ENCODE peak calls at places on chromosomes 16 and 17, in ten cellular contexts. S, C, D, A, M, E, J, P, K and N are unnamed samples. For H3K36me3 and H3K4me1, the result is how much of the 10 kb centered on the place peaks cover.

GRCh38 chr16:12764813-12765212 is 38.9 kb downstream of the CPPED1 start:
- DNase-seq in A (no peak), S (no peak), C (no peak), P (no peak), J (no peak), E (no peak), D (no peak), M (no peak), K (no peak), N (no peak)

GRCh38 chr17:70989301-70989700 is 820.0 kb downstream of the KCNJ2 start:
- DNase-seq in A (no peak), K (no peak), M (no peak), E (no peak), P (no peak), D (no peak), J (no peak), S (no peak), C (no peak), N (no peak)

GRCh38 chr16:89557230-89557935 is 3.1 kb upstream of the RPL13 start:
- DNase-seq in P (peak), M (peak), A (peak), S (peak), C (peak), E (peak), J (peak), D (peak), K (peak), N (peak)

GRCh38 chr16:1499756-1500464 is 6.8 kb downstream of the TELO2 start:
- DNase-seq in P (no peak), D (no peak), E (no peak), S (no peak), M (no peak), K (no peak), C (no peak), A (no peak), J (no peak), N (no peak)

GRCh38 chr16:74463888-74464287 is 42.6 kb upstream of the CLEC18B start:
- DNase-seq in C (no peak), M (no peak), E (no peak), K (no peak), D (no peak), S (no peak), A (no peak), P (no peak), J (no peak), N (no peak)

GRCh38 chr17:36602924-36603384 is 1.6 kb downstream of the MRM1 start:
- DNase-seq in C (peak), J (peak), S (peak), K (no peak), E (peak), A (peak), D (peak), P (peak), M (peak), N (peak)

GRCh38 chr16:50941651-50942050 is 199.8 kb downstream of the CYLD start:
- DNase-seq in D (no peak), J (peak), M (no peak), P (no peak), K (no peak), A (no peak), S (no peak), E (no peak), C (no peak), N (no peak)

GRCh38 chr17:1607971-1608320 is 20.7 kb downstream of the SLC43A2 start:
- DNase-seq in A (no peak), E (no peak), C (no peak), S (no peak), M (no peak), D (no peak), P (no peak), K (no peak), J (no peak), N (no peak)

GRCh38 chr16:80791411-80791810 is 13.0 kb downstream of the CDYL2 start:
- DNase-seq in C (no peak), J (no peak), S (no peak), M (no peak), P (no peak), E (no peak), K (no peak), A (no peak), D (no peak), N (no peak)

GRCh38 chr16:31074073-31074813 is at the start of the genes ZNF646 and ZNF668:
- DNase-seq in D (peak), C (peak), S (peak), P (peak), M (peak), J (peak), K (peak), E (peak), A (peak), N (peak)

GRCh38 chr17:6449307-6449706 is 5.1 kb downstream of the PIMREG start:
- DNase-seq in J (no peak), D (no peak), E (no peak), C (no peak), S (no peak), A (no peak), P (no peak), K (no peak), M (no peak), N (no peak)

GRCh38 chr16:65975049-65975708 is 391.3 kb upstream of the CDH5 start:
- DNase-seq in S (peak), J (no peak), C (no peak), P (peak), M (no peak), E (no peak), K (no peak), A (no peak), D (no peak), N (peak)

GRCh38 chr16:75361936-75362335 is 71.4 kb downstream of the CFDP1 start:
- DNase-seq in J (no peak), P (no peak), K (no peak), C (no peak), E (no peak), D (no peak), A (no peak), S (no peak), M (no peak), N (no peak)

GRCh38 chr17:37720989-37721388 is 23.9 kb downstream of the HNF1B start:
- DNase-seq in K (no peak), D (peak), M (no peak), A (no peak), E (peak), S (no peak), C (no peak), J (no peak), P (no peak), N (no peak)

GRCh38 chr17:7894866-7895265 is 6.3 kb downstream of the CHD3 start:
- DNase-seq in P (no peak), A (peak), M (no peak), S (no peak), C (no peak), J (no peak), K (no peak), D (no peak), E (no peak), N (no peak)

GRCh38 chr17:4433515-4434031 is at the start of gene SPNS3:
- DNase-seq in A (no peak), K (no peak), J (no peak), E (no peak), S (no peak), C (peak), P (no peak), M (no peak), D (no peak), N (no peak)
- H3K4me3 ChIP-seq in A (no peak), K (no peak), J (no peak), E (no peak), S (no peak), C (peak), P (no peak), M (no peak), D (no peak), N (no peak)

GRCh38 chr16:3764409-3764808 is 47.1 kb upstream of the TRAP1 start:
- DNase-seq in A (no peak), P (no peak), D (no peak), K (no peak), J (no peak), S (no peak), E (no peak), C (no peak), M (no peak), N (no peak)
- H3K36me3 ChIP-seq in A (half or more), P (under half), D (under half), K (under half), J (half or more), S (under half), E (under half), C (under half), M (half or more), N (half or more)

GRCh38 chr16:85449885-85450245 is 163.3 kb upstream of the GSE1 start:
- DNase-seq in D (no peak), K (no peak), A (no peak), M (no peak), S (no peak), P (no peak), C (no peak), J (no peak), E (no peak), N (no peak)

GRCh38 chr16:85449195-85449884 is 163.8 kb upstream of the GSE1 start:
- DNase-seq in M (no peak), C (no peak), J (no peak), E (no peak), D (no peak), K (no peak), A (no peak), S (no peak), P (no peak), N (no peak)

GRCh38 chr16:85447657-85448313 is 165.3 kb upstream of the GSE1 start:
- DNase-seq in D (no peak), P (no peak), K (no peak), J (no peak), S (no peak), E (no peak), C (no peak), M (no peak), A (no peak), N (no peak)

GRCh38 chr16:85446846-85447656 is 166.1 kb upstream of the GSE1 start:
- DNase-seq in K (no peak), P (no peak), M (no peak), A (no peak), S (no peak), E (no peak), J (no peak), C (no peak), D (peak), N (no peak)

DNA sequence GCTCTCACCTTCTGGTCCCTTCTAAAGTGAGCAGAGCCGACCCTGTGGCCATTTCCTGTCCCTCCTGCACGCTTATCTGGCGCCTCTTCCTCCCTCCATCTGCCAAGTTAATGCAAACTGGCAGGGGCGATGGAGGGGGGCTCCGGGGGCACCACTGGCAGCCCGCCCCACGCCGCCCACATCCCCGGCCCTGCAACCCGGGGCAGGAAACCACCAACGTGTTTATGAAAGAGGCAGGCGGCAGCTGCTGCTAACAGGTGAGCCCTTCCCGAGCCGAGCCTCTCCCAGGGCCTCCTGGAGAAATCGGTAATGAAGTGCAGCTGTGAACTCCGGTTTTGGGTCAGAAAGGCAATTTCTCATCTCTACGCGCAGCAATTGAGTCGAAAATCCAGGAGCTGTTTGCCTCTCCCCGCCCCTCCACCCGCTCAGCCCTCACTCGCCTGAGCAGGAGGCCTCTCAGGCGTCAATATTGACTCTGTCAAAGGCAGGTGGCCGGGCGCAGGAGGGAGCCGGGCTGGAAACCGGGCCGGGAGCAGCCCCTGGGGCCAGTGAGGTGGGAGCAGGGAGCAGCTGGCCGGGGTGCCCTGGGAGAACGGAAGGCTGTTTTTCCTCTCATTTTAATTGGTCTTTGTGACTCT is 164.4 kb upstream of the GSE1 start:
- DNase-seq in C (peak), S (no peak), P (no peak), M (no peak), K (no peak), J (no peak), E (peak), D (peak), A (peak), N (peak)
- H3K4me1 ChIP-seq in C (half or more), S (under half), P (under half), M (under half), K (under half), J (under half), E (under half), D (half or more), A (under half), N (under half)

DNA sequence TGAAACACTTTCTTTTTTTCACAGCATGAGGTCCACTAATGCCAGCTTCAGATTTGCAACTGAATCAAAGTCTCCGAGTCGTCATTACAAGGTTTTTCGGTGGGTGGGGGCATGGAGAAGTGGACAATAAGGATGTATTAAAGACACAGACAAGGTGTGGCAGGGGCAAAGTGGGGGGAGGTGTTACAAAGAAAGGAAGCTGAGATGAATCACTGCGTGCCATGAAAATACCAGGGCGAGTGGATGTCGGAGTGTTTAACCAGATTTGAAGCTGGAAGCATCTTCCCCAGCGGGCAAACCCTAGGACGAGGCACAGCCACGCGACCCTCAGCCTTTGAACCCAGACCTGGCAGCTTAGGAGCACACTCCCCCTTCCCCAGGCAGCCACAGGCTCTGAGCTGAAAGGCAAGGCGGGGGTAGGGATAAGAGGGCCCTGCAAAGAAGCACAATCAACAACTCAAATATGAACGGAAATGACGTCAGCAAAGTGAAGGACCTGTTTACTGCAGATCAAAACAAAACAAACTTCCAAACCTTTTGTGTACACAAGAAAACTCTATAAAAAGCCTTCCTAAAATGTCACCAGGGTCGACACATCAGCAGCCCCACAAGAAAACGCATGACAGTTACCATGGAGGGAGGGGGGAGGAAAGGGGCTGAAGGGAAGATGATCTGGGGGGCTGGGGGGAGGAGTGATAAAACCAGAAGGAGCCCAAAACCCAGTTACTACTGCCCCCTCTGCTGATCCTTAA is 5.6 kb upstream of the ZFHX3 start:
- DNase-seq in P (no peak), D (no peak), C (no peak), E (no peak), A (no peak), M (no peak), J (no peak), K (no peak), S (peak), N (peak)
- H3K4me3 ChIP-seq in P (no peak), D (no peak), C (no peak), E (no peak), A (no peak), M (peak), J (no peak), K (peak), S (peak), N (peak)

DNA sequence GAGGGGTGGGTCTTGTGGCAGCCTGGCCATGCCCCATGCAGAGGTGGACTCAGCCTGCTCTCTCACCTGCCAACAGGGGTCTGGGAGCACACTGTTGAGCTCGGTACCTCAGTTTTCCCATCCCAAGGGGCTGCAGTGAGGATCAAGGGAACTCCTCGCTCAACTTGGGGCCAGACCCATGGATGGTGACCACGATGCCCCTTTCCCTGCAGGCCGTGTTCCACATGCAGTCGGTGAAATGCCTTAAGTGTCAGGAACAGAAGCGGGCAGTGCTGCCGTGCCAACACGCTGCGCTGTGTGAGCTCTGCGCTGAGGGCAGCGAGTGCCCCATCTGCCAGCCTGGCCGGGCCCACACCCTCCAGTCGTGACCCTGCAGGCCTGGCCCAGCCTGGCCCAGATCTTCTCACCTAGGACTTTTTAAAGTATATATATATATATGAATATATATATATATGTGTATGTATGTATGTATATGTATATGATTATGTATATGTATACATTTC is 20.1 kb downstream of the UNC13D start:
- DNase-seq in C (no peak), S (no peak), M (no peak), A (no peak), P (no peak), J (no peak), K (peak), D (no peak), E (no peak), N (no peak)
- H3K36me3 ChIP-seq in C (under half), S (under half), M (half or more), A (half or more), P (under half), J (under half), K (under half), D (under half), E (under half), N (under half)

GRCh38 chr17:28972437-28972836 is 21.1 kb upstream of the PHF12 start:
- DNase-seq in J (no peak), E (no peak), S (no peak), C (no peak), P (no peak), M (no peak), K (no peak), D (no peak), A (no peak), N (no peak)

GRCh38 chr17:28968269-28968913 is 17.1 kb upstream of the PHF12 start:
- DNase-seq in K (peak), D (no peak), A (no peak), S (no peak), E (no peak), P (peak), J (peak), C (no peak), M (no peak), N (no peak)

GRCh38 chr17:28969706-28970393 is 18.5 kb upstream of the PHF12 start:
- DNase-seq in P (no peak), S (no peak), D (no peak), C (no peak), A (no peak), M (no peak), E (no peak), J (no peak), K (no peak), N (no peak)

GRCh38 chr17:28968914-28969295 is 17.6 kb upstream of the PHF12 start:
- DNase-seq in M (no peak), A (no peak), S (no peak), E (no peak), C (no peak), K (no peak), J (no peak), P (no peak), D (no peak), N (no peak)

DNA sequence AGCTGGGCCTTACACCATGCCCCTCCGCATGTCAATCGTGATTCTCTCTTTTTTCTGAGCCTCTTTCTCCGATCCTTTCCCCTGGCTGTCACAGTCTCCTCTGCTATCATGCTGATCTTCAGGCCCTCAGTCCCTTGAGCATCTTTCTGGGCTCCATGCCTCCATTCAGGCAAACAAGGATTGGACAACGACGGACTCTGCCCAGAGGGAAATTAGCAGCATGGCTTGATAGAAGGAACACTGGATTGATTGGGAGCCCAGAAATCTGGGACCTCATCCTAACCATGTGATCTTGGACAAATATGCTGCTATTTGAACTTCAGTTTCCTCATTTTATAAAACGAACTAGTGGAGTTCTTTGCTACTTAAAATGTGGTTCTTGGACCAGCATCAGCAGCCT is 19.6 kb upstream of the PHF12 start:
- DNase-seq in S (no peak), J (no peak), D (no peak), P (no peak), C (no peak), M (no peak), A (no peak), E (no peak), K (no peak), N (no peak)
- H3K4me1 ChIP-seq in S (under half), J (under half), D (under half), P (half or more), C (under half), M (under half), A (under half), E (under half), K (under half), N (under half)

GRCh38 chr16:58126451-58126968 is 2.7 kb downstream of the CFAP20 start:
- DNase-seq in D (no peak), A (no peak), M (no peak), E (no peak), K (no peak), S (no peak), J (no peak), P (no peak), C (no peak), N (no peak)
- H3K4me3 ChIP-seq in D (no peak), A (peak), M (peak), E (no peak), K (peak), S (peak), J (peak), P (peak), C (no peak), N (peak)

DNA sequence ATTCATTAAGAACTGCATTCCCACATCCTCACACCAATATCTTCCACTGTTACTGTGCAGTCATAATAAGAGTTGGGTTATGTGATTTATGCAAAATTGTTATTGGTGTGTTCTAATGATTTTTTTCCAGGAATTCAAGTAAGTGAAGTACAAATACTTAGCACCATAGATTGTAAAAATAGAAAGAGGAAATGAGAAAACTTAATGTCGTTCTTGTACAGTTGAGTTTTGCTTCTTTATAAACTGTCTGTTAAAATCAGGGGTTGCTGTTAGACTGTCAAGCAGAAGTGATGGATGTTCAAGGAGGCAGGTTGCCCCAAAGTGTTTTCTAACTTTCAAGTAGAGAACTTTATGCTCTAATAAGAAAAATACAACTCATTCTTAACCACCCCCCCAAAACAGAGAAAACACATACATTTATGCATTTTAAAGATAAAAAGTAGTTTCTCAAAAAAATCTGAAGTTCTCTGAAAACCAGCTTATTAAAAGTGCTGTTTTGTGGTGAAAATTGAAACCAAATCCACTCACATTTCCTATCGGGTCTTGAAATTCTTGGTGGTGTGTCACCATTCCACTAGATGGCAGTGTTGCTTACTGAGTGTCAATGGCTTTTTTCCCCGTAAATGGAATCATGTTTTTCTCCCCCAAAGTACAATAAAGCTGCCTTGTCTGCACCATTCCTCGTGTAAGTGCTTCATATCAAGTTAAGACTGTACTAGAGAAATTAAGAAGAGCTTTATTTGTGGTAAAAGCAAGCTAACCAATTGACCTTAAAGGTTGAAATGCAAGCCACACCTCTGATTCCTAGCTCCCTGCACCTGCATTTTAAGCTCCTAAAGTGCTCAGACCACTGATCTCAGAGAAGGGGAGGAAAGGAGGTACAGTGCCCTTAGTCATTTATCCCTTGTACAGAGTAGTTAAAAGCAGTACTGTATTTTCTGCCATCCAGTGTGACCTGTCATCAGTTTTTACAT is 4.7 kb upstream of the IGSF6 start:
- DNase-seq in P (peak), A (no peak), K (no peak), M (no peak), S (peak), D (no peak), J (peak), E (peak), C (peak), N (peak)
- H3K36me3 ChIP-seq in P (under half), A (under half), K (under half), M (under half), S (under half), D (under half), J (under half), E (under half), C (under half), N (under half)